ENCODE peak calls at places on chromosomes 3 and 15, in eight cellular contexts. J, G, L, X, F, B, Q and U are unnamed samples.

GRCh38 chr3:45635475-45636256 is 41.1 kb downstream of the LIMD1 start:
- DNase-seq in G (no peak), F (peak), X (peak), L (no peak), J (no peak), B (no peak), Q (no peak), U (peak)

GRCh38 chr3:77320514-77320913 is 280.6 kb downstream of the ROBO2 start:
- DNase-seq in L (peak), J (no peak), G (no peak), Q (no peak), F (peak), X (peak), B (no peak), U (no peak)

GRCh38 chr15:75177360-75178071 is 24.2 kb upstream of the C15orf39 start:
- DNase-seq in L (no peak), B (no peak), X (no peak), Q (no peak), J (no peak), F (no peak), G (peak), U (no peak)

GRCh38 chr3:9916346-9916733 is 558 bp upstream of the IL17RC start:
- DNase-seq in B (no peak), F (peak), X (peak), Q (no peak), J (no peak), G (no peak), L (no peak), U (peak)

GRCh38 chr3:185549651-185550111 is 2.7 kb downstream of the LIPH start:
- DNase-seq in J (no peak), X (no peak), B (no peak), F (peak), Q (no peak), G (no peak), L (no peak), U (no peak)

GRCh38 chr15:25184356-25185155 is 229.8 kb downstream of the SNRPN start:
- DNase-seq in B (no peak), X (no peak), L (no peak), Q (peak), J (no peak), F (no peak), G (peak), U (no peak)

GRCh38 chr15:99251436-99251821 is at the start of gene LRRC28:
- DNase-seq in L (no peak), B (no peak), G (no peak), X (no peak), Q (no peak), J (no peak), F (no peak), U (no peak)

GRCh38 chr3:142285057-142285666 is 59.8 kb upstream of the GK5 start:
- DNase-seq in F (no peak), B (no peak), L (no peak), Q (peak), G (no peak), J (no peak), X (no peak), U (no peak)

GRCh38 chr3:72175305-72175858 is 390.4 kb upstream of the PROK2 start:
- DNase-seq in J (no peak), X (no peak), G (no peak), B (no peak), Q (no peak), F (no peak), L (no peak), U (no peak)